ENCODE peak calls at places on chromosomes 7 and 10, in ten cellular contexts. C is non-pigmented ciliary epithelial cell; W is astrocyte of the spinal cord; T is nucleus accumbens; G is AG08395; B is PC-3; O is naive thymus-derived CD4-positive, alpha-beta T cell; J is OCI-LY7; Z is NCI-H82; E is fibroblast of the aortic adventitia. L is an unnamed sample.

GRCh38 chr10:86319626-86320025 is 47.0 kb downstream of the GRID1 start:
- DNase-seq in C (no peak), W (no peak), T (no peak), G (no peak), B (no peak), O (no peak), J (no peak), Z (peak), E (no peak), L (no peak)

GRCh38 chr10:4131407-4132215 is 346.6 kb upstream of the KLF6 start:
- DNase-seq in C (peak), W (peak), T (no peak), G (peak), B (peak), O (peak), J (peak), Z (no peak), E (peak), L (peak)

GRCh38 chr7:7761974-7762769 is 43.8 kb upstream of the RPA3 start:
- DNase-seq in C (no peak), W (peak), T (no peak), G (peak), B (peak), O (peak), J (peak), Z (no peak), E (peak), L (no peak)

GRCh38 chr7:37369904-37370303 is 78.8 kb downstream of the ELMO1 start:
- DNase-seq in C (no peak), W (no peak), T (no peak), G (no peak), B (no peak), O (no peak), J (no peak), Z (no peak), E (no peak), L (no peak)

GRCh38 chr7:104625956-104626355 is 297.6 kb downstream of the LHFPL3 start:
- DNase-seq in C (no peak), W (no peak), T (no peak), G (no peak), B (no peak), O (no peak), J (no peak), Z (no peak), E (no peak), L (no peak)

GRCh38 chr7:18995270-18995671 is 122.2 kb downstream of the TWIST1 start:
- DNase-seq in C (no peak), W (no peak), T (no peak), G (no peak), B (no peak), O (no peak), J (no peak), Z (no peak), E (no peak), L (no peak)

GRCh38 chr10:26755443-26755903 is 58.0 kb downstream of the PDSS1 start:
- DNase-seq in C (peak), W (peak), T (no peak), G (peak), B (peak), O (no peak), J (peak), Z (no peak), E (peak), L (peak)

GRCh38 chr7:74183653-74184450 is 9.7 kb downstream of the EIF4H start:
- DNase-seq in C (no peak), W (no peak), T (no peak), G (no peak), B (peak), O (no peak), J (peak), Z (peak), E (no peak), L (no peak)

GRCh38 chr10:88728107-88728763 is 22.2 kb downstream of the LIPK start:
- DNase-seq in C (no peak), W (no peak), T (no peak), G (no peak), B (no peak), O (no peak), J (peak), Z (peak), E (no peak), L (no peak)

GRCh38 chr10:3616880-3617279 is 168.1 kb downstream of the KLF6 start:
- DNase-seq in C (no peak), W (no peak), T (no peak), G (no peak), B (no peak), O (no peak), J (no peak), Z (no peak), E (no peak), L (no peak)

GRCh38 chr10:112755446-112756117 is 194.5 kb upstream of the TCF7L2 start:
- DNase-seq in C (no peak), W (no peak), T (peak), G (no peak), B (no peak), O (no peak), J (no peak), Z (peak), E (no peak), L (no peak)

GRCh38 chr7:118352854-118353453 is 128.4 kb downstream of the ANKRD7 start:
- DNase-seq in C (peak), W (peak), T (no peak), G (no peak), B (peak), O (no peak), J (peak), Z (peak), E (peak), L (peak)

GRCh38 chr7:115995701-115996100 is 34.9 kb downstream of the TFEC start:
- DNase-seq in C (no peak), W (no peak), T (no peak), G (no peak), B (no peak), O (no peak), J (no peak), Z (no peak), E (no peak), L (no peak)

GRCh38 chr7:157016352-157017041 is 6.0 kb upstream of the MNX1 start:
- DNase-seq in C (no peak), W (no peak), T (no peak), G (no peak), B (no peak), O (no peak), J (peak), Z (no peak), E (no peak), L (no peak)

GRCh38 chr10:16870331-16870730 is 53.1 kb upstream of the RSU1 start:
- DNase-seq in C (no peak), W (no peak), T (no peak), G (no peak), B (no peak), O (no peak), J (no peak), Z (no peak), E (no peak), L (no peak)

GRCh38 chr7:121755818-121756501 is 117.0 kb upstream of the PTPRZ1 start:
- DNase-seq in C (no peak), W (no peak), T (no peak), G (no peak), B (no peak), O (no peak), J (no peak), Z (peak), E (no peak), L (no peak)

GRCh38 chr7:23895666-23896096 is 185.7 kb downstream of the STK31 start:
- DNase-seq in C (no peak), W (no peak), T (no peak), G (no peak), B (peak), O (no peak), J (no peak), Z (no peak), E (peak), L (no peak)

GRCh38 chr10:46557319-46558140 is 1.1 kb upstream of the GPRIN2 start:
- DNase-seq in C (no peak), W (no peak), T (no peak), G (no peak), B (no peak), O (peak), J (no peak), Z (peak), E (no peak), L (no peak)

GRCh38 chr10:131806146-131806545 is 94.7 kb upstream of the PPP2R2D start:
- DNase-seq in C (no peak), W (no peak), T (no peak), G (no peak), B (no peak), O (no peak), J (no peak), Z (no peak), E (no peak), L (no peak)

GRCh38 chr10:129892571-129893045 is 71.5 kb downstream of the EBF3 start:
- DNase-seq in C (no peak), W (no peak), T (no peak), G (no peak), B (no peak), O (no peak), J (no peak), Z (no peak), E (peak), L (no peak)

GRCh38 chr10:43229208-43230061 is 37.4 kb downstream of the RASGEF1A start:
- DNase-seq in C (no peak), W (no peak), T (no peak), G (no peak), B (no peak), O (no peak), J (no peak), Z (peak), E (no peak), L (no peak)

GRCh38 chr10:3435671-3436070 is 263.1 kb upstream of the PITRM1 start:
- DNase-seq in C (no peak), W (peak), T (no peak), G (no peak), B (peak), O (no peak), J (no peak), Z (no peak), E (peak), L (no peak)

GRCh38 chr7:44280636-44280992 is 44.8 kb downstream of the CAMK2B start:
- DNase-seq in C (no peak), W (no peak), T (no peak), G (no peak), B (no peak), O (no peak), J (no peak), Z (no peak), E (no peak), L (no peak)

GRCh38 chr10:33860994-33861393 is 526.5 kb upstream of the NRP1 start:
- DNase-seq in C (no peak), W (no peak), T (no peak), G (peak), B (no peak), O (no peak), J (no peak), Z (no peak), E (no peak), L (no peak)